ENCODE peak calls at places on chromosomes 12 and 14, in seven cellular contexts. One of them, this sample, is unnamed. For H3K4me1 and H3K9me3, the result is how much of the 10 kb centered on the place peaks cover.

GRCh38 chr12:14577344-14577743 is 9.7 kb upstream of the PLBD1 start:
- DNase-seq in left ventricle myocardium inferior: no peak
- DNase-seq in heart right ventricle: no peak
- DNase-seq in breast epithelium: no peak
- DNase-seq in psoas muscle: no peak
- DNase-seq in mucosa of descending colon: no peak
- DNase-seq in esophagus muscularis mucosa: no peak
- DNase-seq in this sample: no peak

GRCh38 chr12:63882844-63883243 is 38.3 kb downstream of the SRGAP1 start:
- DNase-seq in heart right ventricle: peak
- DNase-seq in breast epithelium: no peak
- DNase-seq in esophagus muscularis mucosa: no peak
- DNase-seq in mucosa of descending colon: no peak
- DNase-seq in psoas muscle: no peak
- DNase-seq in left ventricle myocardium inferior: peak
- DNase-seq in this sample: no peak

GRCh38 chr12:57744194-57744776 is 554 bp upstream of the TSPAN31 start:
- DNase-seq in breast epithelium: peak
- DNase-seq in mucosa of descending colon: peak
- DNase-seq in left ventricle myocardium inferior: peak
- DNase-seq in heart right ventricle: peak
- DNase-seq in esophagus muscularis mucosa: peak
- DNase-seq in psoas muscle: peak
- DNase-seq in this sample: peak

GRCh38 chr14:75259510-75259855 is 19.1 kb upstream of the FOS start:
- DNase-seq in breast epithelium: no peak
- DNase-seq in mucosa of descending colon: no peak
- DNase-seq in psoas muscle: no peak
- DNase-seq in left ventricle myocardium inferior: no peak
- DNase-seq in heart right ventricle: no peak
- DNase-seq in esophagus muscularis mucosa: no peak
- DNase-seq in this sample: no peak

GRCh38 chr12:97275261-97276197 is 187.1 kb upstream of the RMST start:
- DNase-seq in left ventricle myocardium inferior: no peak
- DNase-seq in heart right ventricle: no peak
- DNase-seq in mucosa of descending colon: no peak
- DNase-seq in esophagus muscularis mucosa: peak
- DNase-seq in psoas muscle: no peak
- DNase-seq in breast epithelium: no peak
- DNase-seq in this sample: no peak

GRCh38 chr14:105519946-105520698 is 6.3 kb upstream of the TMEM121 start:
- DNase-seq in mucosa of descending colon: no peak
- DNase-seq in psoas muscle: peak
- DNase-seq in breast epithelium: no peak
- DNase-seq in heart right ventricle: no peak
- DNase-seq in esophagus muscularis mucosa: no peak
- DNase-seq in left ventricle myocardium inferior: no peak
- DNase-seq in this sample: no peak

GRCh38 chr14:92641306-92641705 is 107.1 kb downstream of the LGMN start:
- DNase-seq in esophagus muscularis mucosa: no peak
- DNase-seq in left ventricle myocardium inferior: no peak
- DNase-seq in psoas muscle: no peak
- DNase-seq in heart right ventricle: no peak
- DNase-seq in mucosa of descending colon: no peak
- DNase-seq in breast epithelium: no peak
- DNase-seq in this sample: no peak

GRCh38 chr14:29926228-29926627 is 1.4 kb downstream of the PRKD1 start:
- DNase-seq in left ventricle myocardium inferior: no peak
- DNase-seq in mucosa of descending colon: no peak
- DNase-seq in psoas muscle: no peak
- DNase-seq in esophagus muscularis mucosa: no peak
- DNase-seq in breast epithelium: no peak
- DNase-seq in heart right ventricle: no peak
- DNase-seq in this sample: no peak

GRCh38 chr12:50066402-50066801 is 9.0 kb downstream of the ASIC1 start:
- DNase-seq in esophagus muscularis mucosa: no peak
- DNase-seq in breast epithelium: no peak
- DNase-seq in left ventricle myocardium inferior: no peak
- DNase-seq in heart right ventricle: no peak
- DNase-seq in mucosa of descending colon: peak
- DNase-seq in psoas muscle: no peak
- DNase-seq in this sample: no peak

GRCh38 chr12:6380141-6381121 is 3.5 kb upstream of the LTBR start:
- DNase-seq in psoas muscle: no peak
- DNase-seq in mucosa of descending colon: no peak
- DNase-seq in esophagus muscularis mucosa: no peak
- DNase-seq in breast epithelium: no peak
- DNase-seq in heart right ventricle: no peak
- DNase-seq in left ventricle myocardium inferior: no peak
- DNase-seq in this sample: no peak

GRCh38 chr12:48980389-48980952 is 2.3 kb downstream of the WNT1 start:
- DNase-seq in mucosa of descending colon: peak
- DNase-seq in psoas muscle: peak
- DNase-seq in esophagus muscularis mucosa: no peak
- DNase-seq in breast epithelium: no peak
- DNase-seq in heart right ventricle: no peak
- DNase-seq in left ventricle myocardium inferior: no peak
- DNase-seq in this sample: peak

GRCh38 chr14:44291516-44291915 is 215.6 kb downstream of the FSCB start:
- DNase-seq in heart right ventricle: peak
- DNase-seq in breast epithelium: no peak
- DNase-seq in left ventricle myocardium inferior: no peak
- DNase-seq in esophagus muscularis mucosa: no peak
- DNase-seq in mucosa of descending colon: no peak
- DNase-seq in psoas muscle: no peak
- DNase-seq in this sample: no peak

GRCh38 chr12:1855241-1855640 is 34.9 kb downstream of the LRTM2 start:
- DNase-seq in mucosa of descending colon: no peak
- DNase-seq in esophagus muscularis mucosa: no peak
- DNase-seq in heart right ventricle: no peak
- DNase-seq in breast epithelium: no peak
- DNase-seq in left ventricle myocardium inferior: no peak
- DNase-seq in psoas muscle: no peak
- DNase-seq in this sample: no peak

GRCh38 chr12:75635606-75636444 is 124.4 kb upstream of the KRR1 start:
- DNase-seq in mucosa of descending colon: no peak
- DNase-seq in heart right ventricle: no peak
- DNase-seq in breast epithelium: no peak
- DNase-seq in left ventricle myocardium inferior: no peak
- DNase-seq in esophagus muscularis mucosa: no peak
- DNase-seq in psoas muscle: no peak
- DNase-seq in this sample: no peak

GRCh38 chr12:47820631-47821345 is 1.1 kb upstream of the HDAC7 start:
- DNase-seq in heart right ventricle: peak
- DNase-seq in left ventricle myocardium inferior: peak
- DNase-seq in breast epithelium: peak
- DNase-seq in psoas muscle: peak
- DNase-seq in mucosa of descending colon: peak
- DNase-seq in esophagus muscularis mucosa: peak
- DNase-seq in this sample: peak

GRCh38 chr14:31967669-31967975 is 109.5 kb upstream of the ARHGAP5 start:
- DNase-seq in heart right ventricle: no peak
- DNase-seq in psoas muscle: no peak
- DNase-seq in esophagus muscularis mucosa: no peak
- DNase-seq in mucosa of descending colon: no peak
- DNase-seq in left ventricle myocardium inferior: no peak
- DNase-seq in breast epithelium: no peak
- DNase-seq in this sample: no peak

GRCh38 chr14:31969371-31969770 is 107.7 kb upstream of the ARHGAP5 start:
- DNase-seq in breast epithelium: no peak
- DNase-seq in esophagus muscularis mucosa: no peak
- DNase-seq in mucosa of descending colon: no peak
- DNase-seq in psoas muscle: no peak
- DNase-seq in heart right ventricle: no peak
- DNase-seq in left ventricle myocardium inferior: no peak
- DNase-seq in this sample: no peak

GRCh38 chr14:31968107-31968810 is 108.8 kb upstream of the ARHGAP5 start:
- DNase-seq in left ventricle myocardium inferior: no peak
- DNase-seq in heart right ventricle: no peak
- DNase-seq in mucosa of descending colon: no peak
- DNase-seq in esophagus muscularis mucosa: peak
- DNase-seq in breast epithelium: no peak
- DNase-seq in psoas muscle: no peak
- DNase-seq in this sample: no peak

GRCh38 chr14:31969841-31970240 is 107.3 kb upstream of the ARHGAP5 start:
- DNase-seq in breast epithelium: no peak
- DNase-seq in mucosa of descending colon: no peak
- DNase-seq in psoas muscle: no peak
- DNase-seq in esophagus muscularis mucosa: no peak
- DNase-seq in heart right ventricle: no peak
- DNase-seq in left ventricle myocardium inferior: no peak
- DNase-seq in this sample: no peak

GRCh38 chr14:31968912-31969311 is 108.2 kb upstream of the ARHGAP5 start:
- DNase-seq in heart right ventricle: no peak
- DNase-seq in psoas muscle: no peak
- DNase-seq in breast epithelium: no peak
- DNase-seq in mucosa of descending colon: no peak
- DNase-seq in left ventricle myocardium inferior: no peak
- DNase-seq in esophagus muscularis mucosa: no peak
- DNase-seq in this sample: no peak
- TF ChIP-seq CTCF in heart right ventricle: no peak
- TF ChIP-seq CTCF in psoas muscle: no peak
- TF ChIP-seq CTCF in breast epithelium: no peak
- TF ChIP-seq CTCF in mucosa of descending colon: no peak
- TF ChIP-seq CTCF in left ventricle myocardium inferior: peak
- TF ChIP-seq CTCF in esophagus muscularis mucosa: no peak
- TF ChIP-seq CTCF in this sample: no peak

GRCh38 chr14:91063119-91063518 is 2.7 kb upstream of the RPS6KA5 start:
- DNase-seq in mucosa of descending colon: no peak
- DNase-seq in breast epithelium: no peak
- DNase-seq in left ventricle myocardium inferior: no peak
- DNase-seq in esophagus muscularis mucosa: no peak
- DNase-seq in psoas muscle: no peak
- DNase-seq in heart right ventricle: no peak
- DNase-seq in this sample: no peak

GRCh38 chr14:91062600-91062999 is 2.2 kb upstream of the RPS6KA5 start:
- DNase-seq in left ventricle myocardium inferior: no peak
- DNase-seq in esophagus muscularis mucosa: no peak
- DNase-seq in mucosa of descending colon: no peak
- DNase-seq in breast epithelium: no peak
- DNase-seq in heart right ventricle: no peak
- DNase-seq in psoas muscle: no peak
- DNase-seq in this sample: no peak

GRCh38 chr14:91059576-91060471 is 617 bp downstream of the RPS6KA5 start:
- DNase-seq in psoas muscle: peak
- DNase-seq in left ventricle myocardium inferior: no peak
- DNase-seq in breast epithelium: peak
- DNase-seq in esophagus muscularis mucosa: no peak
- DNase-seq in mucosa of descending colon: peak
- DNase-seq in heart right ventricle: no peak
- DNase-seq in this sample: peak

GRCh38 chr14:91061309-91061887 is 957 bp upstream of the RPS6KA5 start:
- DNase-seq in heart right ventricle: no peak
- DNase-seq in breast epithelium: no peak
- DNase-seq in left ventricle myocardium inferior: no peak
- DNase-seq in esophagus muscularis mucosa: no peak
- DNase-seq in mucosa of descending colon: no peak
- DNase-seq in psoas muscle: no peak
- DNase-seq in this sample: no peak

DNA sequence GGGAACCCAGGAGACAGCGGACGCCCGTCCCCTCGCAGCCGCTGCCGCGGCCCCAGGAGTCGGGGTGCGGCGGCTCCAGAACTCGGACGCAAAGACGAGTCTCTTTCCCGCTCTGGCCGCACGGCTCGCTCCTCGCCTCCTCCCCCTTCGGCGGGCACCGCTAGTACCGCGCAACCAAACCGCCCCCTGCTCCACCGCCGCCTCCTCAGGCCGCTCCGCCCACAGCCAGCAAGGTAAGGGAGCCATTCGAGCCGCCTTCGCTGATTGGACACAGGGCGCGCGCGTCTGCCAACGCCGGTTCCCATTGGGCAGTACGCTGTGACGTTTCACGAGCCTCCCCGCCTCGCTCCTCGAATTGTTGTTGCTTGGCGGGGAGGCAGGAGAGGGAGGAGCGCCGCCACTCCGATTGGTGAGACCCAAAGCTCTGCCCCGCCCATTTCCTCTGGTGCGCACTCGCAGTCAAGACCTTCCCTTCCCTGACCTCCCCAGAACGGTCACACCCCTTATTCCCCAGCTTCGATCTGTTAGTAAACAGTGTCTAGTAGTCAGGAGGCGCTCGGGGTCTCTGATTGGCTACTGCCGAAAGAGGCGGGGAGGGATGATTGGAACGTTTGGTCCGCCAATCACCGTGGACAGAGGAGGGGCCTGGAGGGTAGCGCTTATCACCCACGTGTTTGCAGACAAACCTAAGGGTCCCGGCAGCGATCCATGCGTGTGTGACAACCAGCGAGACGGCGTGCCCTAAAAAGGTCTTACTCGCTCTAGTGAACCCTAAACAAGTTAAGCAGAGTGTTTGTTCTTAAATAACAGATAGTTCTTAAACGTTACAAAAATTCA is at the start of gene RPS6KA5:
- DNase-seq in psoas muscle: peak
- DNase-seq in esophagus muscularis mucosa: peak
- DNase-seq in heart right ventricle: peak
- DNase-seq in breast epithelium: peak
- DNase-seq in left ventricle myocardium inferior: peak
- DNase-seq in mucosa of descending colon: peak
- DNase-seq in this sample: peak
- H3K4me1 ChIP-seq in psoas muscle: under half
- H3K4me1 ChIP-seq in esophagus muscularis mucosa: half or more
- H3K4me1 ChIP-seq in heart right ventricle: under half
- H3K4me1 ChIP-seq in breast epithelium: under half
- H3K4me1 ChIP-seq in left ventricle myocardium inferior: under half
- H3K4me1 ChIP-seq in mucosa of descending colon: under half
- H3K4me1 ChIP-seq in this sample: under half

GRCh38 chr12:72986963-72987362 is 714.8 kb downstream of the TRHDE start:
- DNase-seq in esophagus muscularis mucosa: no peak
- DNase-seq in psoas muscle: no peak
- DNase-seq in breast epithelium: no peak
- DNase-seq in left ventricle myocardium inferior: no peak
- DNase-seq in mucosa of descending colon: no peak
- DNase-seq in heart right ventricle: no peak
- DNase-seq in this sample: no peak

GRCh38 chr12:72989458-72989947 is 717.3 kb downstream of the TRHDE start:
- DNase-seq in left ventricle myocardium inferior: no peak
- DNase-seq in breast epithelium: no peak
- DNase-seq in mucosa of descending colon: no peak
- DNase-seq in heart right ventricle: no peak
- DNase-seq in esophagus muscularis mucosa: no peak
- DNase-seq in psoas muscle: no peak
- DNase-seq in this sample: no peak
- H3K9me3 ChIP-seq in left ventricle myocardium inferior: under half
- H3K9me3 ChIP-seq in breast epithelium: under half
- H3K9me3 ChIP-seq in mucosa of descending colon: under half
- H3K9me3 ChIP-seq in heart right ventricle: under half
- H3K9me3 ChIP-seq in esophagus muscularis mucosa: under half
- H3K9me3 ChIP-seq in psoas muscle: under half
- H3K9me3 ChIP-seq in this sample: under half

GRCh38 chr12:99053599-99054362 is 408.7 kb downstream of the APAF1 start:
- DNase-seq in left ventricle myocardium inferior: no peak
- DNase-seq in heart right ventricle: no peak
- DNase-seq in breast epithelium: no peak
- DNase-seq in mucosa of descending colon: no peak
- DNase-seq in esophagus muscularis mucosa: no peak
- DNase-seq in psoas muscle: no peak
- DNase-seq in this sample: no peak
- TF ChIP-seq CTCF in left ventricle myocardium inferior: no peak
- TF ChIP-seq CTCF in heart right ventricle: no peak
- TF ChIP-seq CTCF in breast epithelium: no peak
- TF ChIP-seq CTCF in mucosa of descending colon: no peak
- TF ChIP-seq CTCF in esophagus muscularis mucosa: no peak
- TF ChIP-seq CTCF in psoas muscle: no peak
- TF ChIP-seq CTCF in this sample: no peak

This sample was measured in colonic mucosa.